ENCODE peak calls at places on chromosomes 3 and 15, in nine cellular contexts. M is bronchial epithelial cell, K is RWPE1, N is HS-5, H is GM04503, S is AG08395, L is HCT116, P is GM13977, A is T47D. U is an unnamed sample.

GRCh38 chr3:31575448-31575847 is 42.7 kb downstream of the STT3B start:
- DNase-seq in M (no peak), K (no peak), N (no peak), H (no peak), S (no peak), L (no peak), P (no peak), A (no peak), U (no peak)

GRCh38 chr3:134817297-134817696 is 22.2 kb downstream of the EPHB1 start:
- DNase-seq in M (no peak), K (no peak), N (no peak), H (no peak), S (no peak), L (no peak), P (no peak), A (no peak), U (no peak)

GRCh38 chr3:57733790-57734189 is 22.3 kb upstream of the SLMAP start:
- DNase-seq in M (peak), K (no peak), N (no peak), H (no peak), S (peak), L (no peak), P (no peak), A (no peak), U (no peak)

GRCh38 chr3:5188419-5189405 is 1.2 kb downstream of the EDEM1 start:
- DNase-seq in M (peak), K (peak), N (no peak), H (no peak), S (peak), L (no peak), P (peak), A (peak), U (peak)

GRCh38 chr3:53890726-53891499 is 746 bp downstream of the SELENOK start:
- DNase-seq in M (peak), K (no peak), N (no peak), H (no peak), S (peak), L (peak), P (peak), A (no peak), U (peak)

GRCh38 chr15:67030036-67030762 is 35.2 kb upstream of the SMAD3 start:
- DNase-seq in M (no peak), K (no peak), N (no peak), H (no peak), S (no peak), L (no peak), P (no peak), A (no peak), U (no peak)

GRCh38 chr15:101091080-101092017 is 160.5 kb downstream of the CHSY1 start:
- DNase-seq in M (no peak), K (no peak), N (no peak), H (peak), S (peak), L (no peak), P (no peak), A (no peak), U (no peak)

GRCh38 chr3:130850044-130850797 is 43.7 kb upstream of the ATP2C1 start:
- DNase-seq in M (peak), K (peak), N (no peak), H (no peak), S (no peak), L (no peak), P (peak), A (peak), U (peak)

GRCh38 chr3:109278546-109278945 is 37.8 kb downstream of the DPPA2 start:
- DNase-seq in M (no peak), K (no peak), N (no peak), H (no peak), S (no peak), L (no peak), P (no peak), A (no peak), U (no peak)

GRCh38 chr3:183503738-183504137 is 51.8 kb downstream of the KLHL6 start:
- DNase-seq in M (no peak), K (no peak), N (no peak), H (no peak), S (no peak), L (no peak), P (no peak), A (peak), U (no peak)

GRCh38 chr3:197960694-197961581 is 921 bp downstream of the LMLN start:
- DNase-seq in M (peak), K (no peak), N (no peak), H (peak), S (peak), L (no peak), P (no peak), A (no peak), U (no peak)

GRCh38 chr3:73408597-73408996 is 216.1 kb downstream of the PDZRN3 start:
- DNase-seq in M (no peak), K (no peak), N (no peak), H (no peak), S (no peak), L (no peak), P (no peak), A (no peak), U (no peak)

GRCh38 chr15:39127151-39127815 is 453.6 kb upstream of the THBS1 start:
- DNase-seq in M (no peak), K (peak), N (no peak), H (peak), S (peak), L (no peak), P (no peak), A (no peak), U (no peak)

GRCh38 chr3:85208650-85209049 is 249.9 kb downstream of the CADM2 start:
- DNase-seq in M (no peak), K (no peak), N (no peak), H (no peak), S (no peak), L (no peak), P (no peak), A (no peak), U (no peak)

GRCh38 chr15:88218557-88219214 is 37.9 kb downstream of the NTRK3 start:
- DNase-seq in M (no peak), K (no peak), N (no peak), H (no peak), S (no peak), L (no peak), P (no peak), A (no peak), U (no peak)

GRCh38 chr3:183254816-183255730 is 2.0 kb downstream of the B3GNT5 start:
- DNase-seq in M (peak), K (peak), N (no peak), H (no peak), S (no peak), L (no peak), P (no peak), A (no peak), U (no peak)

GRCh38 chr3:55453871-55454496 is 33.1 kb downstream of the WNT5A start:
- DNase-seq in M (no peak), K (no peak), N (no peak), H (no peak), S (no peak), L (no peak), P (no peak), A (no peak), U (no peak)

GRCh38 chr15:66253643-66254363 is at the start of gene MEGF11:
- DNase-seq in M (no peak), K (peak), N (peak), H (no peak), S (peak), L (no peak), P (peak), A (peak), U (no peak)

GRCh38 chr3:122497425-122497824 is 17.3 kb downstream of the KPNA1 start:
- DNase-seq in M (peak), K (peak), N (peak), H (peak), S (peak), L (peak), P (peak), A (no peak), U (peak)

GRCh38 chr3:141255864-141256263 is 24.2 kb downstream of the PXYLP1 start:
- DNase-seq in M (no peak), K (no peak), N (no peak), H (no peak), S (peak), L (no peak), P (no peak), A (peak), U (no peak)

GRCh38 chr3:177197934-177198484 is 727 bp upstream of the TBL1XR1 start:
- DNase-seq in M (no peak), K (no peak), N (no peak), H (no peak), S (no peak), L (no peak), P (no peak), A (peak), U (no peak)

GRCh38 chr3:165390171-165390570 is 194.0 kb upstream of the SLITRK3 start:
- DNase-seq in M (no peak), K (no peak), N (peak), H (no peak), S (no peak), L (no peak), P (no peak), A (no peak), U (no peak)

GRCh38 chr3:196207159-196207832 is 3.9 kb downstream of the ZDHHC19 start:
- DNase-seq in M (no peak), K (no peak), N (no peak), H (no peak), S (no peak), L (no peak), P (peak), A (no peak), U (no peak)